ENCODE peak calls at places on chromosome 12, in five cellular contexts. One of them, this sample, is unnamed.

GRCh38 chr12:11807453-11807852 is 158.0 kb downstream of the ETV6 start:
- DNase-seq in brain pericyte: no peak
- DNase-seq in H4: no peak
- DNase-seq in NCI-H69: peak
- DNase-seq in fibroblast of lung: no peak
- DNase-seq in this sample: no peak

GRCh38 chr12:65922077-65922476 is 97.8 kb downstream of the HMGA2 start:
- DNase-seq in brain pericyte: no peak
- DNase-seq in H4: no peak
- DNase-seq in NCI-H69: no peak
- DNase-seq in fibroblast of lung: no peak
- DNase-seq in this sample: no peak

GRCh38 chr12:125140239-125140917 is 75.1 kb downstream of the AACS start:
- DNase-seq in brain pericyte: no peak
- DNase-seq in H4: no peak
- DNase-seq in NCI-H69: peak
- DNase-seq in fibroblast of lung: no peak
- DNase-seq in this sample: no peak

GRCh38 chr12:49662998-49663843 is 39.9 kb downstream of the PRPF40B start:
- DNase-seq in brain pericyte: no peak
- DNase-seq in H4: peak
- DNase-seq in NCI-H69: peak
- DNase-seq in fibroblast of lung: peak
- DNase-seq in this sample: no peak

GRCh38 chr12:77047341-77048202 is 17.8 kb downstream of the E2F7 start:
- DNase-seq in brain pericyte: no peak
- DNase-seq in H4: no peak
- DNase-seq in NCI-H69: no peak
- DNase-seq in fibroblast of lung: no peak
- DNase-seq in this sample: peak

GRCh38 chr12:92297932-92298681 is 152.5 kb upstream of the BTG1 start:
- DNase-seq in brain pericyte: no peak
- DNase-seq in H4: peak
- DNase-seq in NCI-H69: no peak
- DNase-seq in fibroblast of lung: peak
- DNase-seq in this sample: no peak

GRCh38 chr12:76232013-76232412 is 116.2 kb downstream of the BBS10 start:
- DNase-seq in brain pericyte: no peak
- DNase-seq in H4: no peak
- DNase-seq in NCI-H69: no peak
- DNase-seq in fibroblast of lung: no peak
- DNase-seq in this sample: no peak

GRCh38 chr12:10012630-10013330 is 2.4 kb downstream of the CLEC12B start:
- DNase-seq in brain pericyte: no peak
- DNase-seq in H4: no peak
- DNase-seq in NCI-H69: no peak
- DNase-seq in fibroblast of lung: no peak
- DNase-seq in this sample: no peak

GRCh38 chr12:116547955-116548471 is 11.2 kb upstream of the MAP1LC3B2 start:
- DNase-seq in brain pericyte: no peak
- DNase-seq in H4: no peak
- DNase-seq in NCI-H69: no peak
- DNase-seq in fibroblast of lung: no peak
- DNase-seq in this sample: no peak

GRCh38 chr12:7054925-7055324 is 5.6 kb upstream of the C1S start:
- DNase-seq in brain pericyte: no peak
- DNase-seq in H4: no peak
- DNase-seq in NCI-H69: no peak
- DNase-seq in fibroblast of lung: no peak
- DNase-seq in this sample: no peak

GRCh38 chr12:76123301-76124212 is 39.1 kb upstream of the NAP1L1 start:
- DNase-seq in brain pericyte: no peak
- DNase-seq in H4: no peak
- DNase-seq in NCI-H69: peak
- DNase-seq in fibroblast of lung: peak
- DNase-seq in this sample: no peak

GRCh38 chr12:50242751-50243191 is 40.5 kb downstream of the LIMA1 start:
- DNase-seq in brain pericyte: no peak
- DNase-seq in H4: no peak
- DNase-seq in NCI-H69: no peak
- DNase-seq in fibroblast of lung: no peak
- DNase-seq in this sample: no peak

GRCh38 chr12:78418919-78419318 is 445.7 kb upstream of the SYT1 start:
- DNase-seq in brain pericyte: no peak
- DNase-seq in H4: no peak
- DNase-seq in NCI-H69: no peak
- DNase-seq in fibroblast of lung: no peak
- DNase-seq in this sample: peak

GRCh38 chr12:91113621-91114020 is 2.3 kb upstream of the LUM start:
- DNase-seq in brain pericyte: no peak
- DNase-seq in H4: no peak
- DNase-seq in NCI-H69: no peak
- DNase-seq in fibroblast of lung: no peak
- DNase-seq in this sample: no peak

GRCh38 chr12:21642707-21643389 is 14.8 kb downstream of the LDHB start:
- DNase-seq in brain pericyte: no peak
- DNase-seq in H4: no peak
- DNase-seq in NCI-H69: no peak
- DNase-seq in fibroblast of lung: peak
- DNase-seq in this sample: no peak

GRCh38 chr12:21985155-21985554 is 43.9 kb upstream of the ABCC9 start:
- DNase-seq in brain pericyte: no peak
- DNase-seq in H4: no peak
- DNase-seq in NCI-H69: no peak
- DNase-seq in fibroblast of lung: peak
- DNase-seq in this sample: no peak

GRCh38 chr12:92197815-92198214 is 52.2 kb upstream of the BTG1 start:
- DNase-seq in brain pericyte: no peak
- DNase-seq in H4: no peak
- DNase-seq in NCI-H69: no peak
- DNase-seq in fibroblast of lung: no peak
- DNase-seq in this sample: no peak